ENCODE peak calls at places on chromosomes 2 and 18, in nine cellular contexts. W, K, V, F, P, H, Q, C and L are unnamed samples.

GRCh38 chr18:76264073-76264472 is 231.0 kb downstream of the ZNF516 start:
- DNase-seq in W (no peak), K (no peak), V (no peak), F (no peak), P (no peak), H (no peak), Q (no peak), C (no peak), L (peak; percentile 83)

GRCh38 chr18:5534845-5535244 is 9.0 kb downstream of the EPB41L3 start:
- DNase-seq in W (peak; percentile 59), K (no peak), V (no peak), F (no peak), P (no peak), H (no peak), Q (no peak), C (no peak), L (no peak)

GRCh38 chr18:8121942-8122480 is 487.2 kb upstream of the RAB12 start:
- DNase-seq in W (no peak), K (no peak), V (peak; percentile 94), F (no peak), P (peak; percentile 33), H (no peak), Q (peak; percentile 18), C (no peak), L (no peak)

GRCh38 chr2:45380131-45380836 is 230.8 kb downstream of the SRBD1 start:
- DNase-seq in W (no peak), K (peak; percentile 20), V (peak; percentile 60), F (no peak), P (no peak), H (no peak), Q (peak; percentile 49), C (no peak), L (peak; percentile 54)

GRCh38 chr18:59547691-59548182 is 149.5 kb downstream of the CCBE1 start:
- DNase-seq in W (peak; percentile 19), K (no peak), V (peak; percentile 93), F (no peak), P (no peak), H (no peak), Q (peak; percentile 45), C (no peak), L (peak; percentile 7)

GRCh38 chr2:54669677-54670484 is 53.6 kb upstream of the EML6 start:
- DNase-seq in W (peak; percentile 74), K (peak; percentile 53), V (peak; percentile 76), F (no peak), P (no peak), H (no peak), Q (peak; percentile 71), C (no peak), L (peak; percentile 57)

GRCh38 chr2:156649596-156649995 is 213.4 kb downstream of the GPD2 start:
- DNase-seq in W (peak; percentile 23), K (peak; percentile 23), V (no peak), F (no peak), P (no peak), H (no peak), Q (peak; percentile 19), C (peak; percentile 43), L (no peak)

GRCh38 chr2:119137502-119137901 is 21.0 kb downstream of the C1QL2 start:
- DNase-seq in W (no peak), K (no peak), V (no peak), F (no peak), P (no peak), H (no peak), Q (no peak), C (no peak), L (no peak)

GRCh38 chr18:2223859-2224258 is 347.4 kb downstream of the METTL4 start:
- DNase-seq in W (peak; percentile 12), K (peak; percentile 51), V (peak; percentile 6), F (peak; percentile 18), P (peak; percentile 15), H (no peak), Q (peak; percentile 58), C (no peak), L (peak; percentile 18)

GRCh38 chr2:212537311-212538155 is 1.1 kb downstream of the ERBB4 start:
- DNase-seq in W (peak; percentile 14), K (peak; percentile 20), V (no peak), F (peak; percentile 43), P (no peak), H (peak; percentile 64), Q (peak; percentile 22), C (peak; percentile 44), L (peak; percentile 8)

GRCh38 chr18:74534981-74535649 is 815 bp downstream of the CNDP1 start:
- DNase-seq in W (no peak), K (no peak), V (no peak), F (no peak), P (no peak), H (no peak), Q (no peak), C (no peak), L (no peak)

GRCh38 chr2:200790185-200790584 is 21.5 kb upstream of the BZW1 start:
- DNase-seq in W (no peak), K (no peak), V (no peak), F (no peak), P (no peak), H (no peak), Q (no peak), C (no peak), L (no peak)

GRCh38 chr2:205701509-205701908 is 19.2 kb downstream of the NRP2 start:
- DNase-seq in W (no peak), K (no peak), V (peak; percentile 80), F (no peak), P (no peak), H (no peak), Q (no peak), C (no peak), L (peak; percentile 79)

GRCh38 chr2:205699554-205700289 is 17.4 kb downstream of the NRP2 start:
- DNase-seq in W (no peak), K (no peak), V (no peak), F (no peak), P (no peak), H (no peak), Q (no peak), C (no peak), L (no peak)

GRCh38 chr2:205702576-205702975 is 20.3 kb downstream of the NRP2 start:
- DNase-seq in W (no peak), K (no peak), V (no peak), F (no peak), P (no peak), H (no peak), Q (no peak), C (no peak), L (no peak)

GRCh38 chr2:205698556-205699282 is 16.4 kb downstream of the NRP2 start:
- DNase-seq in W (no peak), K (no peak), V (peak; percentile 77), F (peak; percentile 45), P (no peak), H (no peak), Q (no peak), C (no peak), L (no peak)

DNA sequence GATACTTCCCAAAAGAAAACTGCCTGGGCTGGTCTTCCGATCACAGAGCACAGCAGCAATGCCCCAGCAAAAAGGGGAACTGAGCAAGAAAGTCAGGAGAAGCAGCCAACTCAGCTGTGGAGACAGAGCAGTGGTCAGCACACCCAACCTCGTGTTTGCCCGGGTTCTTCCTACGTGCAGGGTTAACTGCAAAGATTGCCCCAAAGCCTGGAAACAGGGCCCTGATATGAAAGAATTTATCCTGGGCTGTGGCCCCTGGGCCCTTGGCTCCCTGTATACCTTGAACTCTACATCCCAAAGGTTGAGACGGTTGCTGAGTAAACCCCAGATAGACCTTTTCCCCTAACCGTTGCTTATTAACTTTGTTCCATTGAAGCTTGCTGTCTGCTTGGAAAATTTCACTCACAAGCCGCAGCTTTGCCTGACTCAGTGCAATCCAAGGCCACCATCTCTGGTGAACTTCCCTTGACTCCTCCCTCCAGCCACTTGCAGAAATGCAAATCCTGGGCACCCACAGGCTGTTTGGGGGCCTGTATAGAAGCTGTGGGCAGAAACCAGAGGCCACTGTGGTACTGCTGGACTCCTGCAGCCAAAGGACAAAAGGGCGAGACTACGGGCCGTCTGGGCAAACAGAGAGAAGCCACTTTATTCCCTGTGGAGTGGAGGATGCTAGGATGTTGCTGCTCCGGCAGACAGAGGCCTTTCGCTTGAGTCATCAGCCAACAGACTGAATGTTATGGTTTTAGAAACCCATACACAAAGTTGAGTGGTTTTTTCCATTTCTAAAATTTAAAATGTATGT is 18.2 kb downstream of the NRP2 start:
- DNase-seq in W (peak; percentile 90), K (no peak), V (peak; percentile 90), F (no peak), P (no peak), H (peak; percentile 65), Q (peak; percentile 76), C (no peak), L (peak; percentile 59)
- H3K4me1 ChIP-seq in W (peaks cover 84% of the 10 kb centered on the region), K (no peaks in the 10 kb centered on the region), V (peaks cover 61% of the 10 kb centered on the region), F (peaks cover 30% of the 10 kb centered on the region), P (peaks cover 32% of the 10 kb centered on the region), H (peaks cover 58% of the 10 kb centered on the region), Q (peaks cover 22% of the 10 kb centered on the region), C (peaks cover 63% of the 10 kb centered on the region), L (peaks cover 34% of the 10 kb centered on the region)

GRCh38 chr2:29966256-29966655 is 44.9 kb upstream of the ALK start:
- DNase-seq in W (no peak), K (no peak), V (no peak), F (no peak), P (no peak), H (no peak), Q (no peak), C (no peak), L (peak; percentile 59)
- H3K27me3 ChIP-seq in W (no peaks in the 10 kb centered on the region), K (no peaks in the 10 kb centered on the region), V (peaks cover 2% of the 10 kb centered on the region), F (peaks cover 19% of the 10 kb centered on the region), P (peaks cover 99% of the 10 kb centered on the region), H (peaks cover 6% of the 10 kb centered on the region), Q (no peaks in the 10 kb centered on the region), C (peaks cover 16% of the 10 kb centered on the region), L (peaks cover 17% of the 10 kb centered on the region)

GRCh38 chr2:218313356-218313755 is 21.1 kb upstream of the TMBIM1 start:
- DNase-seq in W (no peak), K (no peak), V (no peak), F (no peak), P (no peak), H (no peak), Q (no peak), C (no peak), L (no peak)

GRCh38 chr2:218310853-218311542 is 18.7 kb upstream of the TMBIM1 start:
- DNase-seq in W (no peak), K (no peak), V (no peak), F (no peak), P (no peak), H (no peak), Q (no peak), C (no peak), L (no peak)

GRCh38 chr2:218311543-218311884 is 19.2 kb upstream of the TMBIM1 start:
- DNase-seq in W (no peak), K (no peak), V (no peak), F (no peak), P (no peak), H (no peak), Q (peak; percentile 46), C (no peak), L (no peak)

GRCh38 chr2:218307415-218308090 is 15.2 kb upstream of the TMBIM1 start:
- DNase-seq in W (peak; percentile 53), K (no peak), V (no peak), F (no peak), P (no peak), H (no peak), Q (no peak), C (no peak), L (no peak)

GRCh38 chr2:218311908-218312756 is 19.8 kb upstream of the TMBIM1 start:
- DNase-seq in W (no peak), K (peak; percentile 57), V (no peak), F (no peak), P (no peak), H (no peak), Q (peak; percentile 82), C (no peak), L (no peak)
- H3K27ac ChIP-seq in W (no peak overlapping the region), K (peak overlapping the region; percentile 75), V (no peak overlapping the region), F (no peak overlapping the region), P (no peak overlapping the region), H (peak overlapping the region; percentile 61), Q (peak overlapping the region; percentile 96), C (no peak overlapping the region), L (no peak overlapping the region)

GRCh38 chr2:216284708-216285107 is 87.6 kb downstream of the MARCHF4 start:
- DNase-seq in W (no peak), K (no peak), V (no peak), F (no peak), P (no peak), H (no peak), Q (no peak), C (no peak), L (no peak)
- H3K4me1 ChIP-seq in W (no peaks in the 10 kb centered on the region), K (no peaks in the 10 kb centered on the region), V (peaks cover 5% of the 10 kb centered on the region), F (peaks cover 23% of the 10 kb centered on the region), P (peaks cover 16% of the 10 kb centered on the region), H (no peaks in the 10 kb centered on the region), Q (peaks cover 12% of the 10 kb centered on the region), C (peaks cover under 1% of the 10 kb centered on the region), L (peaks cover 3% of the 10 kb centered on the region)